ENCODE peak calls at places on chromosome 11, in four cellular contexts. U is sigmoid colon, B is psoas muscle, R is AG04450. O is an unnamed sample.
A peak's percentile ranks its signal among the peaks of the same experiment; 100 is the strongest.

GRCh38 chr11:102724904-102725515 is at the start of gene MMP8:
- DNase-seq in B (no peak), R (no peak), U (no peak), O (no peak)

GRCh38 chr11:79196950-79197349 is 243.9 kb downstream of the TENM4 start:
- DNase-seq in B (no peak), R (no peak), U (no peak), O (no peak)

GRCh38 chr11:102518296-102519094 is 12.1 kb downstream of the MMP7 start:
- DNase-seq in U (no peak), R (no peak), B (no peak), O (no peak)

GRCh38 chr11:134363592-134363991 is 31.8 kb downstream of the GLB1L2 start:
- DNase-seq in R (no peak), U (peak; percentile 25), B (no peak), O (peak; percentile 25)

GRCh38 chr11:120068114-120068573 is 69.8 kb downstream of the TRIM29 start:
- DNase-seq in R (peak; percentile 0), U (no peak), B (no peak), O (no peak)

GRCh38 chr11:73192272-73192671 is 25.8 kb upstream of the P2RY2 start:
- DNase-seq in B (peak; percentile 25), R (no peak), U (peak; percentile 59), O (peak; percentile 82)

GRCh38 chr11:132686827-132687370 is 845.4 kb downstream of the OPCML start:
- DNase-seq in B (no peak), R (no peak), U (no peak), O (no peak)

GRCh38 chr11:27621440-27622161 is 78.7 kb downstream of the BDNF start:
- DNase-seq in R (no peak), U (no peak), B (no peak), O (no peak)

GRCh38 chr11:47225552-47226137 is 10.9 kb downstream of the DDB2 start:
- DNase-seq in B (no peak), U (no peak), R (no peak), O (no peak)

GRCh38 chr11:61598886-61599868 is 18.3 kb upstream of the SYT7 start:
- DNase-seq in R (no peak), B (peak; percentile 73), U (peak; percentile 83), O (no peak)

GRCh38 chr11:64885367-64886286 is 7.2 kb upstream of the EHD1 start:
- DNase-seq in B (no peak), U (no peak), R (peak; percentile 66), O (no peak)

GRCh38 chr11:128212324-128212723 is 375.0 kb downstream of the ETS1 start:
- DNase-seq in U (no peak), B (no peak), R (no peak), O (no peak)

GRCh38 chr11:46625406-46625805 is 8.1 kb downstream of the ATG13 start:
- DNase-seq in R (no peak), U (no peak), B (no peak), O (no peak)

GRCh38 chr11:2267871-2268825 is 2.2 kb downstream of the ASCL2 start:
- DNase-seq in B (peak; percentile 26), R (no peak), U (no peak), O (peak; percentile 74)

GRCh38 chr11:22359295-22359694 is 21.1 kb downstream of the SLC17A6 start:
- DNase-seq in R (no peak), B (no peak), U (no peak), O (no peak)

GRCh38 chr11:131483877-131484276 is 113.5 kb downstream of the NTM start:
- DNase-seq in R (no peak), U (no peak), B (no peak), O (no peak)

GRCh38 chr11:103806130-103806900 is 230.1 kb upstream of the DDI1 start:
- DNase-seq in U (no peak), B (no peak), R (peak; percentile 58), O (no peak)

GRCh38 chr11:100785148-100785983 is 98.3 kb downstream of the ARHGAP42 start:
- DNase-seq in R (no peak), B (no peak), U (no peak), O (no peak)

GRCh38 chr11:83151274-83151977 is 5.5 kb upstream of the PCF11 start:
- DNase-seq in U (no peak), B (no peak), R (no peak), O (no peak)

DNA sequence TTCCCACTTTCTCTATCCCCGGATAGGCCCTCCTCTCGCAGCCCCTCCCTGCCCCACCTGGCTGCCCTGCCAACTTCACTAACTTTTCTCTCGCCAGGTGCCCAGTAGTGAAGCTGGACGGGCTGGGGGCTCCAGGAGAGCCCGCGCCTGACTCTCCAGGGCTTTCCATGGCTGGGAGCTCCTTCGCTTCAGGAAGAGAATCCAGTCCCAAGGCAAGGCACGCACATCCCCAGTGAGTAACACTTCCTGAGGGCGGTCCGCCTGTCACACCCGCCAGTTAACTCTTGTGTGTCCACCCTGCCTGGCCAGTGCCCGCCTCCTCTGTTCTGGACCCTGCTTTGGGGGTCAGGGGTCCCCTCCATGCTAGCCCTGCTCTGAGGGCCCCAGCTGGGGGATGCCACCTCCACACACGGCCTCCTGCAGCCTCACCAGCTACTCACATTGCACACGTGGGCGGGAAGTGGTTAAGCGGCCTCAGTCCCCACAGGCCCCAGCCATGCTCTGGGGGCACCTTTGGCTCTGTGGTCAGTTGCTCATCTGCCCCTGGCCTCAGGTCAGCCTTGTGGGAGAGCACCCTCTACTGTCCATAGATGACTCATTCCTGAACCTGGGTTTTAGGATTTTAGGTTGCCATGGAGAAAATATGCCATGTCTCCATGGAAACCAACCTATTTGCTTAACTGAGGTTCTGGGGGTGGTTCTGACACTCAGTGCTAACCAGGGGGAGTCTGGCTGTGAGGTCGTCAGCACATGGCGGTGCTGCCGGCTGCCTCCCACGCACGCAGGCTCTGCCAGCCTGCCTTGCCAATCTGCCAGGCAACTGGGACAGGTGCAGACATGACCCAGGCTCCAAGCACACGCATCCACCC is at the start of gene RIN1:
- DNase-seq in U (peak; percentile 83), R (peak; percentile 97), B (peak; percentile 82), O (peak; percentile 91)
- TF ChIP-seq CTCF in U (peak; percentile 33), R (peak; percentile 24), B (peak; percentile 46), O (peak; percentile 4)

GRCh38 chr11:14625804-14626203 is 17.8 kb upstream of the PDE3B start:
- DNase-seq in R (no peak), B (no peak), U (no peak), O (no peak)

GRCh38 chr11:14620027-14620511 is 23.5 kb upstream of the PDE3B start:
- DNase-seq in R (no peak), U (peak; percentile 84), B (no peak), O (no peak)

GRCh38 chr11:14619580-14619979 is 24.0 kb upstream of the PDE3B start:
- DNase-seq in U (no peak), R (no peak), B (no peak), O (no peak)

GRCh38 chr11:14622241-14622954 is 21.2 kb upstream of the PDE3B start:
- DNase-seq in B (no peak), R (no peak), U (no peak), O (no peak)

GRCh38 chr11:14623036-14623435 is 20.6 kb upstream of the PDE3B start:
- DNase-seq in B (no peak), R (no peak), U (no peak), O (no peak)
- TF ChIP-seq CTCF in B (no peak), R (no peak), U (no peak), O (no peak)

DNA sequence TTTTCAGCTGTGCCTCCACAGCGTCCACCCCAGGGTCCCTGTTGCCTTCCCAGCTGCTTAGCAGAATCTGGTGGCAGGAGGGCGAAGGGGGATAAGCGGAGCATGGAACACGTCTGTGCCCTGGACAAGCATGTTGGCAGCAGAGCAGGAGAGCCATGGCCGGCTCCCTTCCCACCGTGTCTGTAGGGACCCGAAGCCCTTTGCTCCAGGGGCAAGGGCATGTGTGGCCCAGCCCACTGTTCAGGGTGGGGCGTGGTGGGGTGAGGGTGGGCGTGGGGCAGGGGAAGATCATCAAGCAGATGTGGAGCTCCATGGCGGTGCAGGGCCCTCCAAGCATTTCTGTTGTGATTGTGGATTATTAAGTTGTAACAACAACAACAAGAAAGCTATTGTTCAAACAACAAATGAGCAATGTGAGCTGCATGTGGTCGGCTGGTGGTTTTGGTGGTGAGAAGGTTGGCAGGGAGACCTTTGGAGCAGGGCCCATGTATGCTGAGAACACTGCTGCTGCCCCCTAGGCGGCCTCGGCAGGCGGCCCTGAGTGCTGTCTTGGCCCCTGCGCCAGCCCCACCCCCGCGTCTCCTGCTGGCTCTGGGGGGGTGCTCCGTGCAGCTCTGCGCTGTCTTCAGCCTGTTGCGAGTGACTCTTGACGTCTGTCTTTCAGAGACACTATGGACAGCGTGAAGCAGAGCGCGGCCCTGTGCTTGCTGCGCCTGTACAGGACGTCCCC is 50.9 kb downstream of the AP2A2 start:
- DNase-seq in R (no peak), B (peak; percentile 72), U (no peak), O (no peak)
- TF ChIP-seq CTCF in R (no peak), B (no peak), U (no peak), O (no peak)

DNA sequence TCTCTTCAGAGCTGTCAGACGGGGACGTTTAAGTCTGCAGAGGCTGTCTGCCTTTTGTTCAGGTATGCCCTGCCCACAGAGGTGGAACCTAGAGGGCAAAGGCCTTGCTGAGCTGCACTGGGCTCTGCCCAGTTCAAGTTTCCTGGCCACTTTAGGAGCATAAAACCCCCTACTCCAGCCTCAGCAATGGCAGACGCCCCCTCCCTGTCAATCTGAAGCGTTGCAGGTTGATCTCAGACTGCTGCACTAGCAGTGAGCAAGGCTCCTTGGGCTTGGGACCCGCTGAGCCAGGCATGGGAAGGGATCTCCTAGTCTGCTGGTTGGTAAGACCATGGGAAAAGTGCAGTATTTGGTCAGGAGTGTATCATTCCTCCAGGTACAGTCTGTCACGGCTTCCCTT is 66.6 kb upstream of the TP53I11 start:
- DNase-seq in B (no peak), U (no peak), R (no peak), O (no peak)
- TF ChIP-seq CTCF in B (no peak), U (no peak), R (peak; percentile 15), O (no peak)

O was measured in kidney.